ENCODE peak calls at places on chromosomes 11 and 22, in six cellular contexts. G is thoracic aorta, D is right lobe of liver, P is left ventricle myocardium inferior, S is AG04450, F is brain microvascular endothelial cell. K is an unnamed sample.

GRCh38 chr11:33965032-33965431 is 73.2 kb upstream of the LMO2 start:
- DNase-seq in P (no peak), S (no peak), G (no peak), D (no peak), F (no peak), K (no peak)

GRCh38 chr11:67652965-67653845 is 2.7 kb upstream of the ACY3 start:
- DNase-seq in S (no peak), P (no peak), D (peak; percentile 9), F (no peak), G (no peak), K (no peak)

GRCh38 chr11:61706452-61707400 is 26.5 kb downstream of the DAGLA start:
- DNase-seq in F (no peak), D (no peak), P (no peak), S (no peak), G (no peak), K (no peak)

GRCh38 chr22:29039148-29039547 is 22.5 kb downstream of the C22orf31 start:
- DNase-seq in D (no peak), S (no peak), G (no peak), P (no peak), F (no peak), K (no peak)

GRCh38 chr22:48905206-48905975 is 922.3 kb downstream of the BRD1 start:
- DNase-seq in S (no peak), G (no peak), P (no peak), F (no peak), D (no peak), K (no peak)

GRCh38 chr11:64059339-64060176 is 23.8 kb downstream of the FLRT1 start:
- DNase-seq in D (no peak), G (no peak), F (no peak), P (no peak), S (no peak), K (no peak)

GRCh38 chr11:46447544-46447943 is 56.0 kb upstream of the CHRM4 start:
- DNase-seq in S (no peak), P (no peak), G (no peak), F (no peak), D (no peak), K (no peak)

GRCh38 chr11:11552688-11553087 is 69.1 kb downstream of the GALNT18 start:
- DNase-seq in S (no peak), G (no peak), P (no peak), F (no peak), D (no peak), K (no peak)

GRCh38 chr22:31064369-31064768 is 16.7 kb upstream of the SMTN start:
- DNase-seq in G (no peak), F (no peak), P (no peak), D (no peak), S (no peak), K (no peak)

GRCh38 chr11:130689222-130689908 is 226.9 kb downstream of the SNX19 start:
- DNase-seq in D (no peak), F (peak; percentile 44), S (no peak), G (no peak), P (no peak), K (peak; percentile 63)

GRCh38 chr22:37752189-37753061 is 55.3 kb upstream of the GCAT start:
- DNase-seq in P (peak; percentile 95), D (peak; percentile 93), G (peak; percentile 86), F (peak; percentile 83), S (peak; percentile 47), K (peak; percentile 70)

GRCh38 chr11:46618789-46619188 is 1.4 kb downstream of the ATG13 start:
- DNase-seq in P (no peak), F (no peak), G (no peak), S (no peak), D (no peak), K (no peak)

GRCh38 chr11:113546757-113547507 is 71.7 kb upstream of the DRD2 start:
- DNase-seq in F (peak; percentile 59), S (peak; percentile 33), G (no peak), D (no peak), P (no peak), K (no peak)

GRCh38 chr11:765025-765801 is 12.1 kb downstream of the GATD1 start:
- DNase-seq in D (peak; percentile 63), P (peak; percentile 51), S (no peak), G (no peak), F (peak; percentile 36), K (peak; percentile 59)

GRCh38 chr11:9219115-9219514 is 46.0 kb downstream of the DENND5A start:
- DNase-seq in D (no peak), S (no peak), G (no peak), F (no peak), P (no peak), K (no peak)

GRCh38 chr11:112962854-112963367 is 1.7 kb downstream of the NCAM1 start:
- DNase-seq in P (peak; percentile 79), D (peak; percentile 48), S (no peak), F (no peak), G (peak; percentile 14), K (peak; percentile 65)

GRCh38 chr22:27488456-27489224 is 312.9 kb downstream of the MN1 start:
- DNase-seq in D (peak; percentile 68), P (no peak), F (peak; percentile 27), G (no peak), S (no peak), K (no peak)

GRCh38 chr11:119065369-119065768 is 2.2 kb upstream of the VPS11 start:
- DNase-seq in P (no peak), F (peak; percentile 31), D (no peak), S (no peak), G (no peak), K (peak; percentile 70)

GRCh38 chr11:8234425-8234821 is 29.3 kb downstream of the LMO1 start:
- DNase-seq in F (no peak), G (no peak), S (no peak), P (no peak), D (no peak), K (no peak)

GRCh38 chr11:128594246-128594645 is 6.9 kb upstream of the ETS1 start:
- DNase-seq in F (no peak), G (no peak), D (no peak), P (no peak), S (no peak), K (no peak)

GRCh38 chr11:73270855-73271477 is 1.2 kb upstream of the P2RY6 start:
- DNase-seq in D (peak; percentile 33), G (no peak), S (no peak), F (no peak), P (no peak), K (no peak)

GRCh38 chr22:45503071-45503815 is 560 bp downstream of the FBLN1 start:
- DNase-seq in F (no peak), G (no peak), S (no peak), D (no peak), P (no peak), K (peak; percentile 29)

GRCh38 chr11:132158091-132158490 is 787.7 kb downstream of the NTM start:
- DNase-seq in S (no peak), P (no peak), D (no peak), G (no peak), F (no peak), K (peak; percentile 39)

DNA sequence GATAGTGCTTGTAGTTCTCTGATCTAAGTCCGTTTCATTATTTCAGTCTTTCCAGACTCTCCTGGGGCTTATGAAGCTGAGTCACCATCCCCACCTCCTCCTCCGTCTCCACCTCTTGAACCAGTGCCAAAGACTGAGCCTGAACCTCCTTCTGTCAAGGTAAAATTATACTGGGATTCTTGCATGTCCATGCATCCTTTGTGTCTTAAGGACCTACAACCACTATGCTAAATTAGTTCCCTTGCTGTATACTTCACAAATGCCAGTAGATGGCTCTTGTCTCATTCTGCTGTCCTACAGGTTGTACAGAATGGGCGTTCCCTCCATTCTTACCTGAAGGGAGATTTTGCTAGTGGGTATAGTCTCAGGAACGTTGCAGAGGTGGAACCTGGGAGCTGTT is 42.2 kb downstream of the POLD3 start:
- DNase-seq in P (no peak), S (no peak), G (no peak), F (peak; percentile 39), D (no peak), K (peak; percentile 57)
- H3K4me3 ChIP-seq in P (no peak overlapping the region), S (no peak overlapping the region), G (no peak overlapping the region), F (no peak overlapping the region), D (no peak overlapping the region), K (no peak overlapping the region)

GRCh38 chr11:111835665-111836064 is 35.7 kb downstream of the ALG9 start:
- DNase-seq in P (no peak), S (no peak), F (no peak), G (no peak), D (no peak), K (no peak)

GRCh38 chr11:111836766-111837165 is 34.6 kb downstream of the ALG9 start:
- DNase-seq in F (no peak), G (no peak), P (no peak), S (no peak), D (no peak), K (no peak)

GRCh38 chr11:111834432-111835163 is 36.8 kb downstream of the ALG9 start:
- DNase-seq in S (no peak), D (no peak), G (no peak), F (no peak), P (no peak), K (no peak)

GRCh38 chr11:111836162-111836561 is 35.2 kb downstream of the ALG9 start:
- DNase-seq in P (no peak), D (peak; percentile 47), F (no peak), S (no peak), G (no peak), K (no peak)

DNA sequence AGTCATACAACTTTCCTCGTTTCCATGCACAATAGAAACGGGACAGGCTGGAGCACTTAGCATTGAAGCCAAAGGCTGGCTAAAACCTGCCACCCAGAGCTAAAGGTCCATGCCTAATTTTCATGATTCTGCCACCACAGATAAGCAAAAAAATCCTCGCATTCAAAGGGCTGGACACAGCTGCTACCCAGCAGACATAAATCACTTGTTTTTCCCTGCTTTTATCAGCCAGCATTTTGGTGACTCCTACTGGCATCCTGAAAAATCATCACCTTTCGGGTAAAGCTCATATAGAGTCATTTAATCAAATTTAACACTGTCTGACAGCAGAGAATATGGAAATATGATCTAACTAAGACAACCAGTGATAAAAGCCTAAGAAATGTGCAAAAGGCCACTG is 37.9 kb downstream of the ALG9 start:
- DNase-seq in G (no peak), F (peak; percentile 3), P (no peak), S (no peak), D (peak; percentile 59), K (peak; percentile 62)
- TF ChIP-seq CTCF in G (no peak), F (peak; percentile 26), P (peak; percentile 44), S (no peak), D (peak; percentile 51), K (peak; percentile 66)

GRCh38 chr22:44046485-44047141 is 22.5 kb downstream of the PARVB start:
- DNase-seq in S (no peak), D (no peak), G (no peak), F (no peak), P (peak; percentile 57), K (no peak)

GRCh38 chr22:44047891-44048301 is 23.8 kb downstream of the PARVB start:
- DNase-seq in D (no peak), F (no peak), S (no peak), P (no peak), G (no peak), K (no peak)

GRCh38 chr22:44050766-44051747 is 27.0 kb downstream of the PARVB start:
- DNase-seq in F (no peak), G (no peak), S (no peak), P (no peak), D (no peak), K (no peak)

GRCh38 chr22:44051961-44052360 is 27.9 kb downstream of the PARVB start:
- DNase-seq in P (no peak), S (no peak), D (no peak), F (no peak), G (no peak), K (no peak)

GRCh38 chr22:44049369-44050231 is 25.5 kb downstream of the PARVB start:
- DNase-seq in F (no peak), D (no peak), G (no peak), S (no peak), P (no peak), K (no peak)
- H3K27ac ChIP-seq in F (no peak overlapping the region), D (no peak overlapping the region), G (no peak overlapping the region), S (no peak overlapping the region), P (peak overlapping the region; percentile 33), K (no peak overlapping the region)

GRCh38 chr11:69986421-69987229 is 91.5 kb upstream of the ANO1 start:
- DNase-seq in F (no peak), G (no peak), D (no peak), P (peak; percentile 25), S (no peak), K (no peak)
- H3K4me3 ChIP-seq in F (no peak overlapping the region), G (peak overlapping the region; percentile 75), D (peak overlapping the region; percentile 87), P (peak overlapping the region; percentile 60), S (peak overlapping the region; percentile 65), K (no peak overlapping the region)

K was measured in A673.